ENCODE peak calls at places on chromosome 13, in eight cellular contexts. T is stimulated activated naive CD8-positive, alpha-beta T cell treated with anti-CD3 and anti-CD28 coated beads, Interleukin-15, amount 100 ng/mL, for 72 hours; E is stimulated activated CD8-positive, alpha-beta memory T cell treated with anti-CD3 and anti-CD28 coated beads, Interleukin-2, amount 100 ng/mL, for 48 hours; C is breast epithelium; F is left cardiac atrium; P is stimulated activated CD4-positive, alpha-beta T cell treated with anti-CD3 and anti-CD28 coated beads, Interleukin-4, amount 100 ng/mL, for 24 hours; J is naive thymus-derived CD8-positive, alpha-beta T cell; N is mesothelial cell of epicardium. G is an unnamed sample.
A peak's percentile ranks its signal among the peaks of the same experiment; 100 is the strongest.

GRCh38 chr13:80550856-80551532 is 210.1 kb upstream of the SPRY2 start:
- DNase-seq in E (no peak), F (no peak), J (no peak), T (no peak), P (no peak), N (no peak), C (no peak), G (no peak)

GRCh38 chr13:38223093-38223492 is 126.6 kb upstream of the UFM1 start:
- DNase-seq in N (no peak), C (no peak), T (no peak), F (no peak), J (no peak), P (no peak), E (no peak), G (no peak)

GRCh38 chr13:76226941-76227340 is 590.8 kb downstream of the LMO7 start:
- DNase-seq in T (no peak), E (no peak), N (no peak), F (no peak), P (no peak), C (no peak), J (no peak), G (no peak)

GRCh38 chr13:49995535-49996165 is 1.2 kb upstream of the TRIM13 start:
- DNase-seq in F (no peak), N (no peak), E (no peak), J (no peak), T (no peak), P (no peak), C (no peak), G (no peak)

GRCh38 chr13:70255406-70255991 is 147.2 kb upstream of the KLHL1 start:
- DNase-seq in E (no peak), J (no peak), F (no peak), C (no peak), T (no peak), P (no peak), N (no peak), G (no peak)

GRCh38 chr13:24005711-24006281 is 108.5 kb upstream of the C1QTNF9B start:
- DNase-seq in J (no peak), T (no peak), N (no peak), P (no peak), E (no peak), C (no peak), F (no peak), G (no peak)

GRCh38 chr13:33207616-33207964 is 78.0 kb downstream of the STARD13 start:
- DNase-seq in C (no peak), P (no peak), T (no peak), N (no peak), J (no peak), F (no peak), E (no peak), G (no peak)

GRCh38 chr13:106599875-106600797 is 32.2 kb upstream of the ARGLU1 start:
- DNase-seq in C (no peak), T (no peak), F (no peak), P (no peak), N (no peak), J (no peak), E (no peak), G (no peak)

GRCh38 chr13:113110852-113111315 is 5.3 kb downstream of the F7 start:
- DNase-seq in E (no peak), F (peak; percentile 17), C (peak; percentile 22), J (peak; percentile 47), P (no peak), N (no peak), T (no peak), G (peak; percentile 40)

GRCh38 chr13:37918116-37919100 is 48.8 kb upstream of the TRPC4 start:
- DNase-seq in P (no peak), F (no peak), E (no peak), C (no peak), N (no peak), T (no peak), J (no peak), G (no peak)

GRCh38 chr13:111131048-111131447 is 15.9 kb downstream of the ARHGEF7 start:
- DNase-seq in F (no peak), N (no peak), T (no peak), P (no peak), E (no peak), C (no peak), J (no peak), G (no peak)

GRCh38 chr13:113020323-113021080 is 51.5 kb downstream of the MCF2L start:
- DNase-seq in E (no peak), F (no peak), T (no peak), P (no peak), N (no peak), J (no peak), C (no peak), G (no peak)

GRCh38 chr13:27958928-27959539 is 10.1 kb downstream of the CDX2 start:
- DNase-seq in F (no peak), P (no peak), N (no peak), C (no peak), J (no peak), E (no peak), T (no peak), G (no peak)

GRCh38 chr13:70896136-70896535 is 787.9 kb upstream of the KLHL1 start:
- DNase-seq in N (no peak), C (no peak), F (no peak), T (no peak), J (no peak), P (no peak), E (no peak), G (no peak)

GRCh38 chr13:41383400-41383799 is 72.3 kb downstream of the NAA16 start:
- DNase-seq in E (no peak), P (no peak), N (no peak), T (no peak), F (no peak), J (no peak), C (no peak), G (no peak)

GRCh38 chr13:69565334-69565733 is 542.3 kb upstream of the ATXN8OS start:
- DNase-seq in F (no peak), T (no peak), E (no peak), C (no peak), J (no peak), N (no peak), P (no peak), G (no peak)

GRCh38 chr13:52127378-52127777 is 1.5 kb downstream of the NEK5 start:
- DNase-seq in P (no peak), F (no peak), E (no peak), C (no peak), T (no peak), N (no peak), J (no peak), G (no peak)

GRCh38 chr13:43405457-43405856 is 381.3 kb downstream of the ENOX1 start:
- DNase-seq in F (no peak), P (no peak), J (no peak), E (no peak), N (no peak), T (no peak), C (no peak), G (no peak)

GRCh38 chr13:26523007-26523406 is 34.5 kb upstream of the WASF3 start:
- DNase-seq in N (no peak), C (no peak), J (no peak), T (no peak), F (no peak), P (no peak), E (no peak), G (no peak)